ENCODE peak calls at places on chromosomes 12 and 14, in eight cellular contexts. One of them, this sample, is unnamed.

GRCh38 chr12:26648584-26648983 is 184.4 kb downstream of the ITPR2 start:
- DNase-seq in right cardiac atrium: no peak
- DNase-seq in endodermal cell: no peak
- DNase-seq in left ventricle myocardium inferior: no peak
- DNase-seq in right atrium auricular region: no peak
- DNase-seq in heart left ventricle: no peak
- DNase-seq in HepG2: no peak
- DNase-seq in pancreas: no peak
- DNase-seq in this sample: no peak

GRCh38 chr12:114625294-114625851 is 58.6 kb downstream of the TBX3 start:
- DNase-seq in right atrium auricular region: no peak
- DNase-seq in right cardiac atrium: no peak
- DNase-seq in heart left ventricle: peak
- DNase-seq in HepG2: peak
- DNase-seq in left ventricle myocardium inferior: no peak
- DNase-seq in pancreas: no peak
- DNase-seq in endodermal cell: peak
- DNase-seq in this sample: peak

GRCh38 chr12:122866950-122867607 is 28.8 kb downstream of the VPS37B start:
- DNase-seq in left ventricle myocardium inferior: no peak
- DNase-seq in right atrium auricular region: no peak
- DNase-seq in HepG2: no peak
- DNase-seq in endodermal cell: peak
- DNase-seq in right cardiac atrium: peak
- DNase-seq in pancreas: no peak
- DNase-seq in heart left ventricle: no peak
- DNase-seq in this sample: peak

GRCh38 chr12:39935275-39935674 is 170.6 kb downstream of the SLC2A13 start:
- DNase-seq in right cardiac atrium: no peak
- DNase-seq in left ventricle myocardium inferior: no peak
- DNase-seq in HepG2: no peak
- DNase-seq in endodermal cell: no peak
- DNase-seq in pancreas: no peak
- DNase-seq in heart left ventricle: no peak
- DNase-seq in right atrium auricular region: no peak
- DNase-seq in this sample: no peak

GRCh38 chr12:26188641-26189040 is 6.7 kb upstream of the SSPN start:
- DNase-seq in left ventricle myocardium inferior: no peak
- DNase-seq in endodermal cell: no peak
- DNase-seq in HepG2: no peak
- DNase-seq in pancreas: no peak
- DNase-seq in right cardiac atrium: no peak
- DNase-seq in heart left ventricle: no peak
- DNase-seq in right atrium auricular region: no peak
- DNase-seq in this sample: no peak

GRCh38 chr12:69689638-69690037 is 9.5 kb downstream of the BEST3 start:
- DNase-seq in left ventricle myocardium inferior: no peak
- DNase-seq in right atrium auricular region: no peak
- DNase-seq in heart left ventricle: no peak
- DNase-seq in HepG2: no peak
- DNase-seq in endodermal cell: peak
- DNase-seq in pancreas: no peak
- DNase-seq in right cardiac atrium: no peak
- DNase-seq in this sample: no peak

GRCh38 chr12:112380663-112381420 is 1.4 kb downstream of the HECTD4 start:
- DNase-seq in right cardiac atrium: no peak
- DNase-seq in HepG2: no peak
- DNase-seq in pancreas: no peak
- DNase-seq in endodermal cell: peak
- DNase-seq in left ventricle myocardium inferior: no peak
- DNase-seq in right atrium auricular region: peak
- DNase-seq in heart left ventricle: no peak
- DNase-seq in this sample: peak

GRCh38 chr12:108181095-108181454 is 52.0 kb downstream of the WSCD2 start:
- DNase-seq in HepG2: no peak
- DNase-seq in pancreas: no peak
- DNase-seq in right atrium auricular region: no peak
- DNase-seq in heart left ventricle: no peak
- DNase-seq in left ventricle myocardium inferior: no peak
- DNase-seq in endodermal cell: no peak
- DNase-seq in right cardiac atrium: no peak
- DNase-seq in this sample: no peak

GRCh38 chr12:480831-481230 is 21.1 kb downstream of the B4GALNT3 start:
- DNase-seq in right cardiac atrium: peak
- DNase-seq in endodermal cell: peak
- DNase-seq in heart left ventricle: peak
- DNase-seq in HepG2: no peak
- DNase-seq in right atrium auricular region: peak
- DNase-seq in pancreas: no peak
- DNase-seq in left ventricle myocardium inferior: no peak
- DNase-seq in this sample: peak

GRCh38 chr14:92863281-92863680 is 59.7 kb upstream of the CHGA start:
- DNase-seq in right cardiac atrium: no peak
- DNase-seq in heart left ventricle: no peak
- DNase-seq in right atrium auricular region: no peak
- DNase-seq in left ventricle myocardium inferior: no peak
- DNase-seq in pancreas: no peak
- DNase-seq in endodermal cell: no peak
- DNase-seq in HepG2: no peak
- DNase-seq in this sample: no peak

GRCh38 chr12:59874781-59875180 is 279.0 kb downstream of the SLC16A7 start:
- DNase-seq in right cardiac atrium: no peak
- DNase-seq in pancreas: no peak
- DNase-seq in HepG2: no peak
- DNase-seq in right atrium auricular region: no peak
- DNase-seq in left ventricle myocardium inferior: no peak
- DNase-seq in endodermal cell: peak
- DNase-seq in heart left ventricle: no peak
- DNase-seq in this sample: no peak
- H3K27ac ChIP-seq in right cardiac atrium: no peak
- H3K27ac ChIP-seq in pancreas: no peak
- H3K27ac ChIP-seq in HepG2: no peak
- H3K27ac ChIP-seq in right atrium auricular region: no peak
- H3K27ac ChIP-seq in left ventricle myocardium inferior: no peak
- H3K27ac ChIP-seq in endodermal cell: no peak
- H3K27ac ChIP-seq in heart left ventricle: no peak
- H3K27ac ChIP-seq in this sample: no peak

GRCh38 chr12:120240495-120240833 is 25.1 kb downstream of the PXN start:
- DNase-seq in right cardiac atrium: peak
- DNase-seq in endodermal cell: no peak
- DNase-seq in left ventricle myocardium inferior: no peak
- DNase-seq in pancreas: no peak
- DNase-seq in HepG2: no peak
- DNase-seq in heart left ventricle: no peak
- DNase-seq in right atrium auricular region: no peak
- DNase-seq in this sample: peak
- H3K27ac ChIP-seq in right cardiac atrium: peak
- H3K27ac ChIP-seq in endodermal cell: no peak
- H3K27ac ChIP-seq in left ventricle myocardium inferior: peak
- H3K27ac ChIP-seq in pancreas: no peak
- H3K27ac ChIP-seq in HepG2: no peak
- H3K27ac ChIP-seq in heart left ventricle: peak
- H3K27ac ChIP-seq in right atrium auricular region: peak
- H3K27ac ChIP-seq in this sample: peak

GRCh38 chr14:69695664-69696527 is 71.0 kb upstream of the SRSF5 start:
- DNase-seq in HepG2: no peak
- DNase-seq in right cardiac atrium: no peak
- DNase-seq in right atrium auricular region: no peak
- DNase-seq in left ventricle myocardium inferior: no peak
- DNase-seq in endodermal cell: peak
- DNase-seq in heart left ventricle: no peak
- DNase-seq in pancreas: no peak
- DNase-seq in this sample: no peak

GRCh38 chr14:69693823-69694729 is 72.9 kb upstream of the SRSF5 start:
- DNase-seq in HepG2: peak
- DNase-seq in heart left ventricle: peak
- DNase-seq in endodermal cell: peak
- DNase-seq in right cardiac atrium: no peak
- DNase-seq in pancreas: peak
- DNase-seq in left ventricle myocardium inferior: no peak
- DNase-seq in right atrium auricular region: no peak
- DNase-seq in this sample: no peak

GRCh38 chr14:69694730-69695663 is 71.9 kb upstream of the SRSF5 start:
- DNase-seq in HepG2: no peak
- DNase-seq in pancreas: no peak
- DNase-seq in endodermal cell: peak
- DNase-seq in right cardiac atrium: peak
- DNase-seq in right atrium auricular region: no peak
- DNase-seq in left ventricle myocardium inferior: no peak
- DNase-seq in heart left ventricle: peak
- DNase-seq in this sample: no peak

GRCh38 chr14:69698572-69698971 is 68.4 kb upstream of the SRSF5 start:
- DNase-seq in left ventricle myocardium inferior: no peak
- DNase-seq in pancreas: no peak
- DNase-seq in HepG2: no peak
- DNase-seq in heart left ventricle: no peak
- DNase-seq in endodermal cell: peak
- DNase-seq in right cardiac atrium: no peak
- DNase-seq in right atrium auricular region: no peak
- DNase-seq in this sample: no peak

GRCh38 chr14:69696633-69697557 is 70.0 kb upstream of the SRSF5 start:
- DNase-seq in left ventricle myocardium inferior: no peak
- DNase-seq in pancreas: no peak
- DNase-seq in right cardiac atrium: no peak
- DNase-seq in right atrium auricular region: no peak
- DNase-seq in endodermal cell: no peak
- DNase-seq in HepG2: no peak
- DNase-seq in heart left ventricle: no peak
- DNase-seq in this sample: no peak
- H3K27ac ChIP-seq in left ventricle myocardium inferior: peak
- H3K27ac ChIP-seq in pancreas: peak
- H3K27ac ChIP-seq in right cardiac atrium: peak
- H3K27ac ChIP-seq in right atrium auricular region: peak
- H3K27ac ChIP-seq in endodermal cell: no peak
- H3K27ac ChIP-seq in HepG2: peak
- H3K27ac ChIP-seq in heart left ventricle: no peak
- H3K27ac ChIP-seq in this sample: no peak

DNA sequence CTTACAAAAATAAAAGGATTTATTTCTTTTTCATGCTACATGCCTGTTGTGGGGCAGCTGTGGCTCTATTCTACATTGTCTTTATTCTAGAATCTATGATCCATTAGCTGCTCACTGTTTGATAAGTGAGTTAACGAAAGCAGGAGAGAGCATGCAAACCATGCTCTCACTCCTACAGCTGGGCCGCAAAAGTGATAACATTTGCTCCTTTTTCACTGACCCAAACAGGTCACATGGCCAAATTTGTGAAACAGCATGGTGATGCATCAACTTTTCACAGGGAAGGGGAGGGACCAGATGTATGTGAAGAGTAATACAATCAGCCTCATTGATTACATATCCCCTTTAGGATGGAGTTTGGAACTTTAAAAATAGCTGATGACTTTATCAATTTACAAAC is 456.9 kb upstream of the SYT1 start:
- DNase-seq in endodermal cell: no peak
- DNase-seq in HepG2: no peak
- DNase-seq in right atrium auricular region: no peak
- DNase-seq in right cardiac atrium: no peak
- DNase-seq in pancreas: no peak
- DNase-seq in left ventricle myocardium inferior: no peak
- DNase-seq in heart left ventricle: no peak
- DNase-seq in this sample: no peak
- H3K27ac ChIP-seq in endodermal cell: no peak
- H3K27ac ChIP-seq in HepG2: no peak
- H3K27ac ChIP-seq in right atrium auricular region: no peak
- H3K27ac ChIP-seq in right cardiac atrium: no peak
- H3K27ac ChIP-seq in pancreas: no peak
- H3K27ac ChIP-seq in left ventricle myocardium inferior: no peak
- H3K27ac ChIP-seq in heart left ventricle: no peak
- H3K27ac ChIP-seq in this sample: no peak

GRCh38 chr14:100030441-100031153 is 34.6 kb upstream of the EVL start:
- DNase-seq in right cardiac atrium: no peak
- DNase-seq in heart left ventricle: no peak
- DNase-seq in right atrium auricular region: no peak
- DNase-seq in HepG2: no peak
- DNase-seq in endodermal cell: no peak
- DNase-seq in left ventricle myocardium inferior: no peak
- DNase-seq in pancreas: peak
- DNase-seq in this sample: peak

GRCh38 chr14:100033347-100034052 is 31.7 kb upstream of the EVL start:
- DNase-seq in heart left ventricle: no peak
- DNase-seq in HepG2: no peak
- DNase-seq in right cardiac atrium: no peak
- DNase-seq in right atrium auricular region: no peak
- DNase-seq in pancreas: no peak
- DNase-seq in left ventricle myocardium inferior: no peak
- DNase-seq in endodermal cell: no peak
- DNase-seq in this sample: no peak

GRCh38 chr14:100032749-100033148 is 32.5 kb upstream of the EVL start:
- DNase-seq in HepG2: no peak
- DNase-seq in endodermal cell: no peak
- DNase-seq in left ventricle myocardium inferior: no peak
- DNase-seq in right cardiac atrium: no peak
- DNase-seq in pancreas: no peak
- DNase-seq in heart left ventricle: no peak
- DNase-seq in right atrium auricular region: no peak
- DNase-seq in this sample: no peak

GRCh38 chr14:100028990-100029677 is 36.1 kb upstream of the EVL start:
- DNase-seq in right atrium auricular region: no peak
- DNase-seq in HepG2: no peak
- DNase-seq in endodermal cell: no peak
- DNase-seq in right cardiac atrium: no peak
- DNase-seq in heart left ventricle: no peak
- DNase-seq in pancreas: no peak
- DNase-seq in left ventricle myocardium inferior: no peak
- DNase-seq in this sample: no peak

GRCh38 chr14:100031506-100032281 is 33.5 kb upstream of the EVL start:
- DNase-seq in left ventricle myocardium inferior: no peak
- DNase-seq in right cardiac atrium: no peak
- DNase-seq in pancreas: no peak
- DNase-seq in endodermal cell: no peak
- DNase-seq in HepG2: no peak
- DNase-seq in heart left ventricle: no peak
- DNase-seq in right atrium auricular region: peak
- DNase-seq in this sample: peak
- H3K27ac ChIP-seq in left ventricle myocardium inferior: peak
- H3K27ac ChIP-seq in right cardiac atrium: peak
- H3K27ac ChIP-seq in pancreas: no peak
- H3K27ac ChIP-seq in endodermal cell: peak
- H3K27ac ChIP-seq in HepG2: no peak
- H3K27ac ChIP-seq in heart left ventricle: no peak
- H3K27ac ChIP-seq in right atrium auricular region: peak
- H3K27ac ChIP-seq in this sample: peak